ENCODE peak calls at places on chromosomes 3 and 15, in six cellular contexts. I, C, Q, B, M and G are unnamed samples.

GRCh38 chr3:101996832-101997231 is 147.5 kb downstream of the NFKBIZ start:
- DNase-seq in I (no peak), C (no peak), B (no peak), M (no peak), Q (no peak), G (no peak)

GRCh38 chr3:23075478-23075877 is 127.6 kb upstream of the UBE2E2 start:
- DNase-seq in Q (no peak), C (no peak), B (no peak), I (no peak), M (no peak), G (no peak)

GRCh38 chr3:138946554-138947302 is at the start of the genes FOXL2 and FOXL2NB:
- DNase-seq in Q (no peak), C (no peak), I (no peak), M (no peak), B (no peak), G (peak)

GRCh38 chr3:113340785-113341184 is 100.5 kb downstream of the CFAP44 start:
- DNase-seq in I (no peak), Q (no peak), C (no peak), B (no peak), M (no peak), G (no peak)

GRCh38 chr3:140863481-140864084 is 78.1 kb upstream of the SLC25A36 start:
- DNase-seq in M (no peak), Q (no peak), I (peak), B (peak), C (no peak), G (no peak)

GRCh38 chr3:115658337-115659181 is 35.2 kb downstream of the GAP43 start:
- DNase-seq in M (peak), Q (peak), I (peak), B (peak), C (peak), G (peak)

GRCh38 chr3:185405664-185406063 is 42.7 kb downstream of the MAP3K13 start:
- DNase-seq in I (no peak), Q (no peak), M (no peak), B (no peak), C (no peak), G (no peak)

GRCh38 chr15:42118650-42119531 is 24.5 kb upstream of the PLA2G4D start:
- DNase-seq in Q (no peak), I (peak), C (no peak), M (no peak), B (no peak), G (no peak)

GRCh38 chr3:13078158-13078905 is 5.1 kb upstream of the IQSEC1 start:
- DNase-seq in I (peak), M (no peak), B (no peak), Q (peak), C (no peak), G (no peak)

GRCh38 chr3:141312359-141313090 is 55.8 kb upstream of the ZBTB38 start:
- DNase-seq in M (no peak), B (no peak), Q (no peak), C (no peak), I (no peak), G (no peak)

GRCh38 chr15:90883971-90884718 is at the start of gene FES:
- DNase-seq in I (no peak), Q (no peak), B (peak), C (peak), M (no peak), G (no peak)

GRCh38 chr3:59069838-59070237 is 20.0 kb upstream of the CFAP20DC start:
- DNase-seq in I (no peak), B (no peak), Q (no peak), C (no peak), M (no peak), G (no peak)

GRCh38 chr3:39519076-39519475 is 51.6 kb downstream of the MOBP start:
- DNase-seq in I (no peak), M (no peak), C (no peak), B (no peak), Q (no peak), G (no peak)

GRCh38 chr3:37014620-37015019 is 21.3 kb downstream of the MLH1 start:
- DNase-seq in B (no peak), Q (no peak), C (no peak), I (no peak), M (no peak), G (no peak)

GRCh38 chr15:75234191-75234810 is 23.8 kb upstream of the GOLGA6C start:
- DNase-seq in M (peak), I (no peak), C (peak), B (no peak), Q (peak), G (no peak)

GRCh38 chr3:19866751-19867347 is 67.2 kb downstream of the EFHB start:
- DNase-seq in C (no peak), I (peak), B (peak), M (no peak), Q (no peak), G (no peak)

GRCh38 chr3:149373235-149374125 is 4.0 kb downstream of the TM4SF1 start:
- DNase-seq in M (no peak), B (peak), Q (no peak), C (no peak), I (no peak), G (no peak)

GRCh38 chr3:72593881-72594397 is 254.3 kb downstream of the SHQ1 start:
- DNase-seq in M (no peak), I (no peak), B (no peak), C (no peak), Q (no peak), G (no peak)

GRCh38 chr3:72595376-72595775 is 252.9 kb downstream of the SHQ1 start:
- DNase-seq in I (no peak), Q (no peak), C (no peak), B (no peak), M (no peak), G (no peak)

GRCh38 chr3:72590732-72591192 is 257.5 kb downstream of the SHQ1 start:
- DNase-seq in I (no peak), M (no peak), B (no peak), C (no peak), Q (no peak), G (no peak)

GRCh38 chr3:72594615-72595215 is 253.5 kb downstream of the SHQ1 start:
- DNase-seq in C (no peak), I (no peak), B (no peak), M (no peak), Q (no peak), G (no peak)

DNA sequence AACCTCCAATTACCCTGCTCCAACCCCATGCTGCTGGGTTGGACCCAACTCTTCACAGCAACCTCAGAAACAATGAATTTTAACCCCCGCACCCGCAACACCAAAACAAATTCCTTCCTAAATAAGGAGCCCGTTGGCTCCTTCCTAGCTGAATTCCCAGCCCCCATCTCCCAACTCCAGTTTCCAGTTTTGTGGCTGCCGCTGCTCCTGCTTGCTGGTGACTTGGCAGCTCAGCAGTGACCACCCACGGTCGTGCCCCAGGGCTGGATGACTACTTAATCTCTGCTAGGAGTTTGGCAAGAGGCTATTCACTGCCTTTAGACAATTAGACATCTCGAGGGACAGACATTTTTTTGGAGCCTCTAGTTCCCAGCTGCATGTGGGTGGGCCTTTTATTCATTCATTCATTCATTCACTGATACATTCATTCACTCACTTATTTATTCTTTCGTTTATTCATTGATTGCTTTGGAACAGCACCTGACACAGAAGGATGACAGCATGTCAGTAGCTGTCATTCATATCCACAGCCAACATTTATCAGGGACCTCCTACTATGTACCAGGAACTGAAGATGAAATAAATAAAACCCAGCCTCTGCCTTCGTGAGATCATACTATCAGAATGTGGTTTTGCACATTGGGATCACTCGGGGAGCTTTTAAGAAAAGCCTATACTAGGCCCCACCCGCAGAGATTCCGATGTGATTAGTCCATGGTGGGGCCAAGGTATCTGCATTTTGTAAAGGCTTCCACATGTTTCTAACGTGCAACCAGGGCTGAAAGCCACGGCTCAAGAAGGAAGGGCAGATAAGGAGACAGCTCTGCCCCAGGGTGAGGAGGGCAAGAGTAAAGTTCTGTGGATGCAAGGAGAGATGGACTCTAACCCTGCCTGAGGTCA is 256.5 kb downstream of the SHQ1 start:
- DNase-seq in C (peak), B (no peak), Q (no peak), I (no peak), M (no peak), G (no peak)
- H3K27ac ChIP-seq in C (no peak), B (no peak), Q (no peak), I (no peak), M (no peak), G (no peak)

GRCh38 chr15:29776859-29777258 is 45.4 kb downstream of the TJP1 start:
- DNase-seq in I (no peak), B (no peak), Q (no peak), C (no peak), M (no peak), G (no peak)
- H3K27ac ChIP-seq in I (no peak), B (no peak), Q (no peak), C (no peak), M (no peak), G (no peak)

DNA sequence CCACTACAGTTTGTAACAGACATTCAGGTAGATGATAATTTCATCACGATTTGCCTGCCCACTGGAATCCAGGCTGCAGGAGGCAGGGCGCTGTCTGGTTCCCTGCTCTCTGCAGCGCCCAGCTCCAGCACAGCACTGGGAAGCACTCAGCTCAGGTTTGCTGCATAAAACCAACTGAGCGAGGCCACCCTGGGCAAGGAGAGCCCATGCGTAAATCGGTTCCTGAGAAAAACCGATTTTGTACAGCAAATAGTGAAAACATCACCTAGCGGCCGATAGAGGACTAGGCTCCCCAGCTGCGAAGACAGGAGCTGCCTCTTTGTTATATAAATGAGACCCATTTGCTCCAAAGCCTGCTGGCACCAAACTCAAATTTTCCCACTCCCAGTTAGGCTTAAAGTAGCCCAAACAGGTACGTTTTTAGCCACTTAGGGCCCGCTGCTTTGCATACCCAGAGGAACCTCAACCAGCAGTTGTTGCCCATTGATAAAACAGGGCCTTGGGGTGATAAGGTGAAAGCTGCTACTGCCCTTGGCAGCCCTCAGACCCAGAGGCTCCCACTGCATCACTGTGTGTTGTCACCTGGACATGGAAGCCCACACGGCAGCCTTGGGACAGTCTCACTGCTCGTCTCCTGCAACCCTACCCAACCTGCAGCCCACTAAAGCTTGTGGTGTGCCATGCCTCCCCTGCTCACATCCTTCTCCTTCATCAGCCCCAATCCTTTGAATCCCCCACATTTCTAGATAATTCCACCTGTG is 47.5 kb downstream of the ALDH1L1 start:
- DNase-seq in M (peak), I (no peak), C (peak), B (no peak), Q (peak), G (peak)
- H3K27ac ChIP-seq in M (no peak), I (no peak), C (no peak), B (no peak), Q (no peak), G (no peak)

GRCh38 chr3:165193392-165194268 is 2.6 kb downstream of the SLITRK3 start:
- DNase-seq in Q (no peak), C (no peak), B (no peak), M (no peak), I (no peak), G (no peak)
- H3K27ac ChIP-seq in Q (peak), C (no peak), B (no peak), M (no peak), I (no peak), G (no peak)

DNA sequence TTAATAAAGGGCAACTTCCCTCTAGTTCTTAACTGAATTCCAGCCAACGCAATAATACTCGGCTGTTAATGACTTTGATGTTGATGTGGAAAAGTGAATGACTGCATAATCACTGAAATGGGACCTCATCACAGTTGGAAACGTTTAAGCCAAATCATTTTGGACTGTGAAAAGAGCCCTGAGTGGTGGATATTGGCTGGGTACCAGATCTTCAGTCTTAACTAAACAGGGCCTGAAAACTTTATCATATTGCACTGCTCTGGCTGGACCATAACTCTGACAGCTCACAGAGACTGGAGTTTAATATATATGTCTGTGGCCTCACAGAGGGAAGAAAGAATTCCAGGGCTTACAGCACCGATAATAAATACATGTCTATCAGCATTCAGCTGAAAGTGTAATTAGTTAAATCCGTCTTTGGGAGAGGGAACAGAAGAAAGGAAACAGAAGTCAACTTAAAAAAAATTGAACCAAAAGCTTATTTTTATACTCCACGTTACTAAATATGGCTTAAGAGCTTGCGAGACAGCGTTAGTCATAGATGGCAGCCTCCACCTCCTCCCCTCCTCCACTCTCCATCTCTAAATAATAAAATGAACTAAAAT is 222.3 kb upstream of the CDIN1 start:
- DNase-seq in C (no peak), M (no peak), Q (no peak), B (peak), I (no peak), G (no peak)
- H3K27ac ChIP-seq in C (no peak), M (peak), Q (no peak), B (no peak), I (no peak), G (peak)